ENCODE peak calls at places on chromosomes 4 and X, in six cellular contexts. E, R, Q, Y, V and P are unnamed samples.

GRCh38 chrX:54708404-54708803 is 89.7 kb downstream of the ITIH6 start:
- DNase-seq in R (no peak), Y (no peak), Q (no peak), V (no peak), E (no peak), P (no peak)

GRCh38 chr4:152501846-152502536 is 33.9 kb downstream of the FBXW7 start:
- DNase-seq in V (no peak), E (no peak), Q (no peak), R (no peak), Y (no peak), P (no peak)

GRCh38 chr4:108940086-108941033 is 177.5 kb upstream of the ETNPPL start:
- DNase-seq in E (no peak), V (no peak), R (peak; percentile 18), Q (no peak), Y (no peak), P (no peak)

GRCh38 chr4:14091966-14092365 is 464.4 kb upstream of the BOD1L1 start:
- DNase-seq in R (peak; percentile 10), Q (no peak), Y (no peak), V (no peak), E (no peak), P (no peak)

GRCh38 chr4:97910005-97910404 is 233.3 kb downstream of the STPG2 start:
- DNase-seq in V (no peak), R (no peak), E (no peak), Y (no peak), Q (no peak), P (no peak)

GRCh38 chrX:9882669-9883446 is 84.3 kb upstream of the CLDN34 start:
- DNase-seq in R (no peak), Y (no peak), V (no peak), Q (no peak), E (no peak), P (peak; percentile 43)

GRCh38 chr4:3814026-3814570 is 47.9 kb downstream of the ADRA2C start:
- DNase-seq in E (no peak), Q (no peak), Y (no peak), V (no peak), R (no peak), P (no peak)

GRCh38 chrX:135389243-135389642 is 32.5 kb upstream of the SMIM10L2A start:
- DNase-seq in V (no peak), E (no peak), Q (no peak), Y (no peak), R (no peak), P (no peak)

GRCh38 chrX:3143043-3143799 is 102.0 kb downstream of the ARSF start:
- DNase-seq in R (peak; percentile 61), V (no peak), Y (no peak), E (no peak), Q (no peak), P (no peak)

GRCh38 chrX:13167444-13168207 is 123.2 kb upstream of the FAM9C start:
- DNase-seq in R (peak; percentile 50), E (no peak), V (no peak), Q (peak; percentile 39), Y (no peak), P (no peak)